ENCODE peak calls at places on chromosomes 7 and 10, in ten cellular contexts. O, A, Z, W, S, B, X, J, F and D are unnamed samples.

GRCh38 chr10:117860823-117861222 is 185.9 kb downstream of the RAB11FIP2 start:
- DNase-seq in O (no peak), A (no peak), Z (peak), W (no peak), S (peak), B (no peak), X (peak), J (no peak), F (no peak), D (peak)

GRCh38 chr10:98608417-98608816 is 161.7 kb upstream of the HPS1 start:
- DNase-seq in O (no peak), A (peak), Z (no peak), W (no peak), S (peak), B (peak), X (no peak), J (no peak), F (no peak), D (no peak)

GRCh38 chr10:17233534-17233933 is 5.5 kb downstream of the VIM start:
- DNase-seq in O (no peak), A (peak), Z (peak), W (no peak), S (no peak), B (no peak), X (no peak), J (no peak), F (no peak), D (no peak)

GRCh38 chr10:94006591-94007550 is 13.1 kb downstream of the PLCE1 start:
- DNase-seq in O (peak), A (no peak), Z (peak), W (no peak), S (no peak), B (peak), X (no peak), J (no peak), F (no peak), D (no peak)

GRCh38 chr10:71209324-71210030 is 2.9 kb upstream of the UNC5B start:
- DNase-seq in O (no peak), A (no peak), Z (no peak), W (no peak), S (no peak), B (peak), X (no peak), J (no peak), F (no peak), D (no peak)

GRCh38 chr7:76225951-76226350 is 24.3 kb downstream of the SRRM3 start:
- DNase-seq in O (no peak), A (no peak), Z (no peak), W (no peak), S (no peak), B (no peak), X (no peak), J (no peak), F (no peak), D (no peak)

GRCh38 chr10:30788307-30788706 is 158.8 kb upstream of the LYZL2 start:
- DNase-seq in O (no peak), A (no peak), Z (peak), W (no peak), S (no peak), B (no peak), X (no peak), J (no peak), F (peak), D (no peak)

GRCh38 chr10:74738985-74739567 is 87.3 kb upstream of the KAT6B start:
- DNase-seq in O (no peak), A (no peak), Z (peak), W (no peak), S (no peak), B (peak), X (peak), J (no peak), F (no peak), D (peak)

GRCh38 chr10:64148597-64148996 is 627.4 kb downstream of the REEP3 start:
- DNase-seq in O (no peak), A (no peak), Z (no peak), W (no peak), S (peak), B (no peak), X (no peak), J (no peak), F (no peak), D (no peak)

GRCh38 chr10:113530476-113530875 is 22.4 kb upstream of the HABP2 start:
- DNase-seq in O (no peak), A (no peak), Z (no peak), W (no peak), S (peak), B (no peak), X (no peak), J (no peak), F (no peak), D (no peak)

GRCh38 chr10:116809528-116810500 is 39.5 kb upstream of the ENO4 start:
- DNase-seq in O (no peak), A (peak), Z (peak), W (no peak), S (peak), B (peak), X (no peak), J (no peak), F (peak), D (no peak)

GRCh38 chr10:87896216-87896615 is 32.8 kb downstream of the PTEN start:
- DNase-seq in O (no peak), A (no peak), Z (no peak), W (no peak), S (no peak), B (no peak), X (no peak), J (no peak), F (no peak), D (no peak)

GRCh38 chr10:77902159-77902558 is 24.4 kb downstream of the DLG5 start:
- DNase-seq in O (no peak), A (no peak), Z (no peak), W (no peak), S (no peak), B (no peak), X (no peak), J (no peak), F (no peak), D (no peak)

GRCh38 chr10:24952146-24952700 is at the start of gene PRTFDC1:
- DNase-seq in O (no peak), A (peak), Z (no peak), W (no peak), S (no peak), B (peak), X (peak), J (peak), F (no peak), D (peak)

GRCh38 chr7:113945018-113945938 is 26.5 kb upstream of the PPP1R3A start:
- DNase-seq in O (no peak), A (no peak), Z (no peak), W (no peak), S (no peak), B (no peak), X (no peak), J (peak), F (peak), D (no peak)

GRCh38 chr7:134854816-134855215 is 75.4 kb downstream of the CALD1 start:
- DNase-seq in O (no peak), A (no peak), Z (peak), W (peak), S (no peak), B (no peak), X (no peak), J (no peak), F (no peak), D (no peak)

GRCh38 chr10:71222541-71223364 is 10.4 kb downstream of the UNC5B start:
- DNase-seq in O (no peak), A (no peak), Z (no peak), W (no peak), S (peak), B (peak), X (no peak), J (no peak), F (peak), D (peak)

GRCh38 chr7:100632951-100633717 is 8.2 kb downstream of the TFR2 start:
- DNase-seq in O (no peak), A (no peak), Z (peak), W (peak), S (peak), B (peak), X (peak), J (peak), F (peak), D (peak)

GRCh38 chr7:73892003-73892975 is 31.3 kb downstream of the TMEM270 start:
- DNase-seq in O (no peak), A (peak), Z (peak), W (no peak), S (no peak), B (no peak), X (no peak), J (no peak), F (no peak), D (no peak)

GRCh38 chr10:33982995-33983394 is 648.5 kb upstream of the NRP1 start:
- DNase-seq in O (peak), A (no peak), Z (peak), W (no peak), S (no peak), B (no peak), X (no peak), J (no peak), F (peak), D (no peak)

GRCh38 chr10:6563075-6563474 is 17.0 kb downstream of the PRKCQ start:
- DNase-seq in O (no peak), A (no peak), Z (no peak), W (no peak), S (peak), B (no peak), X (no peak), J (no peak), F (no peak), D (no peak)

GRCh38 chr7:44307905-44308740 is 17.3 kb downstream of the CAMK2B start:
- DNase-seq in O (no peak), A (no peak), Z (no peak), W (no peak), S (no peak), B (peak), X (peak), J (no peak), F (peak), D (peak)

GRCh38 chr10:107129013-107129412 is 35.5 kb downstream of the SORCS1 start:
- DNase-seq in O (no peak), A (no peak), Z (no peak), W (no peak), S (no peak), B (no peak), X (no peak), J (no peak), F (no peak), D (no peak)

GRCh38 chr10:91311601-91312000 is 91.1 kb downstream of the PCGF5 start:
- DNase-seq in O (no peak), A (no peak), Z (no peak), W (no peak), S (no peak), B (no peak), X (no peak), J (no peak), F (no peak), D (no peak)

GRCh38 chr7:78959471-78959870 is 494.0 kb downstream of the MAGI2 start:
- DNase-seq in O (no peak), A (no peak), Z (no peak), W (no peak), S (no peak), B (no peak), X (no peak), J (no peak), F (no peak), D (no peak)

GRCh38 chr10:102540023-102540422 is 36.3 kb downstream of the SUFU start:
- DNase-seq in O (no peak), A (no peak), Z (peak), W (no peak), S (no peak), B (no peak), X (peak), J (no peak), F (no peak), D (peak)
- TF ChIP-seq CTCF in O (peak), A (peak), Z (peak), W (no peak), S (peak), B (peak), X (peak), J (peak), F (peak), D (peak)

DNA sequence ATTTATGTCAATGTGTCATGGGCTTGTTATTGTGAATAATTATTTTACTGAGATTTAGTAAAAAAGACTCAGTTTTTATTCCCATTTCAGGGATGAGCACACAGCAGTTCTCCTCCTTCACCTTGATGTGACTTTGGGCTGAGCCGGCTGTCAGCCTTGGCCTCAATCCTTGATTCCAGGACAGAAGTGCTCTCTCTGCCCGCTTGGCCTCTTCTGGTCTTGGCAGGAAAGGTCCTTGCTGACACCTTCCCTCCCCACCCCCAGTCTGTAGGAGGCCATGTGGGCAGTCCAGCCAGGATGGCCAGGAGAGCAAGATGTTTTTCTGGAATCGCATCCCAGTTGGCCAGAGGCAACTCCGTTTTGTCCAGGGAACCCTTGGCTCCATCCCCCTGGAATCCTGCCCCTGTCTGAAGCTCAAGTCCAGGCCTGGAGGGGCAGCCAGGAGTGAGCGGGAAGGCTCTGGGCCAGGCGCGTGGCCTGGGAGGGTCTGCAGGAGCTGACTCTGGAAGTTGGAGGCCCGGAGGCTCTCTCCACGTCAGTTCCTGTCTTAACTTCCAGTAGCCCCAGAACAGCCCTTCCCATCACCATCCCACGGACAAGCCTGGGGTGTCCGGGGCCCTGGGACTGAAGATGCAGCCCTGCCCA is 100.9 kb downstream of the PDGFA start:
- DNase-seq in O (no peak), A (peak), Z (no peak), W (no peak), S (no peak), B (peak), X (no peak), J (peak), F (no peak), D (no peak)
- TF ChIP-seq CTCF in O (no peak), A (no peak), Z (no peak), W (no peak), S (no peak), B (no peak), X (no peak), J (no peak), F (no peak), D (no peak)

GRCh38 chr10:124508907-124509454 is 47.4 kb downstream of the LHPP start:
- DNase-seq in O (no peak), A (no peak), Z (no peak), W (no peak), S (no peak), B (no peak), X (no peak), J (no peak), F (no peak), D (no peak)

GRCh38 chr10:124511205-124512039 is 49.8 kb downstream of the LHPP start:
- DNase-seq in O (no peak), A (no peak), Z (no peak), W (no peak), S (peak), B (peak), X (no peak), J (no peak), F (no peak), D (no peak)

GRCh38 chr10:124510536-124511158 is 49.0 kb downstream of the LHPP start:
- DNase-seq in O (no peak), A (no peak), Z (no peak), W (no peak), S (no peak), B (no peak), X (no peak), J (no peak), F (no peak), D (no peak)

GRCh38 chr10:124508070-124508667 is 46.5 kb downstream of the LHPP start:
- DNase-seq in O (no peak), A (no peak), Z (no peak), W (no peak), S (no peak), B (peak), X (no peak), J (no peak), F (no peak), D (no peak)

GRCh38 chr10:124509836-124510535 is 48.4 kb downstream of the LHPP start:
- DNase-seq in O (no peak), A (no peak), Z (no peak), W (no peak), S (no peak), B (peak), X (no peak), J (no peak), F (peak), D (no peak)
- TF ChIP-seq CTCF in O (no peak), A (no peak), Z (no peak), W (no peak), S (no peak), B (no peak), X (no peak), J (no peak), F (no peak), D (no peak)

GRCh38 chr10:81873932-81874816 is 820 bp upstream of the NRG3 start:
- DNase-seq in O (no peak), A (peak), Z (peak), W (no peak), S (peak), B (peak), X (peak), J (peak), F (peak), D (peak)
- TF ChIP-seq CTCF in O (no peak), A (no peak), Z (no peak), W (no peak), S (peak), B (peak), X (no peak), J (no peak), F (no peak), D (no peak)